ENCODE peak calls at places on chromosome 14, in seven cellular contexts. Z is lower lobe of right lung, G is vagina, C is endothelial cell of umbilical vein, D is ovary, Q is tibial nerve, R is ascending aorta. L is an unnamed sample.

GRCh38 chr14:61477845-61478438 is 156.6 kb downstream of the PRKCH start:
- DNase-seq in Q (no peak), D (peak; percentile 52), R (peak; percentile 94), Z (peak; percentile 89), C (peak; percentile 79), G (no peak), L (peak; percentile 95)

GRCh38 chr14:70317969-70318634 is 41.4 kb downstream of the COX16 start:
- DNase-seq in R (no peak), D (no peak), G (no peak), C (peak; percentile 35), Z (no peak), Q (no peak), L (peak; percentile 27)

GRCh38 chr14:52901357-52901980 is 49.4 kb downstream of the FERMT2 start:
- DNase-seq in G (no peak), Q (no peak), C (no peak), D (no peak), Z (no peak), R (no peak), L (no peak)

GRCh38 chr14:61476737-61477410 is 155.5 kb downstream of the PRKCH start:
- DNase-seq in Q (peak; percentile 82), D (no peak), G (no peak), C (peak; percentile 100), Z (no peak), R (peak; percentile 91), L (peak; percentile 71)

GRCh38 chr14:96297000-96297399 is 41.0 kb downstream of the BDKRB1 start:
- DNase-seq in Q (no peak), C (peak; percentile 22), D (no peak), R (no peak), G (no peak), Z (no peak), L (no peak)

GRCh38 chr14:58488550-58488949 is 61.0 kb downstream of the KIAA0586 start:
- DNase-seq in Q (no peak), D (no peak), G (no peak), R (no peak), Z (no peak), C (peak; percentile 46), L (peak; percentile 11)

GRCh38 chr14:101473045-101473729 is 88.1 kb upstream of the DIO3 start:
- DNase-seq in D (no peak), R (no peak), Z (no peak), G (no peak), Q (no peak), C (no peak), L (no peak)

GRCh38 chr14:52650774-52651173 is 44.6 kb downstream of the ERO1A start:
- DNase-seq in C (no peak), Q (no peak), Z (no peak), R (no peak), D (no peak), G (no peak), L (no peak)

GRCh38 chr14:101721951-101722661 is 39.4 kb upstream of the PPP2R5C start:
- DNase-seq in Z (no peak), D (no peak), C (peak; percentile 80), G (peak; percentile 93), R (peak; percentile 73), Q (no peak), L (no peak)

GRCh38 chr14:76953196-76953945 is 75.1 kb downstream of the IRF2BPL start:
- DNase-seq in G (no peak), Q (peak; percentile 49), C (peak; percentile 72), R (peak; percentile 84), Z (peak; percentile 82), D (peak; percentile 77), L (peak; percentile 85)

GRCh38 chr14:37579250-37579649 is 15.8 kb downstream of the FOXA1 start:
- DNase-seq in G (no peak), D (no peak), Z (no peak), C (no peak), R (no peak), Q (no peak), L (no peak)

GRCh38 chr14:105483300-105484068 is 3.2 kb upstream of the CRIP1 start:
- DNase-seq in G (no peak), C (no peak), Q (no peak), Z (no peak), D (no peak), R (no peak), L (no peak)

GRCh38 chr14:105480165-105480564 is 5.5 kb downstream of the CRIP2 start:
- DNase-seq in G (no peak), Q (no peak), C (no peak), R (no peak), Z (no peak), D (peak; percentile 45), L (no peak)

GRCh38 chr14:105482486-105483110 is 4.1 kb upstream of the CRIP1 start:
- DNase-seq in D (no peak), C (no peak), G (no peak), R (no peak), Z (no peak), Q (no peak), L (no peak)

GRCh38 chr14:105480807-105481801 is 5.6 kb upstream of the CRIP1 start:
- DNase-seq in D (peak; percentile 92), C (peak; percentile 93), Z (peak; percentile 92), G (no peak), Q (peak; percentile 96), R (peak; percentile 97), L (peak; percentile 79)

GRCh38 chr14:105481886-105482454 is 4.7 kb upstream of the CRIP1 start:
- DNase-seq in D (peak; percentile 90), Q (peak; percentile 97), Z (peak; percentile 97), C (peak; percentile 97), G (no peak), R (peak; percentile 99), L (peak; percentile 94)
- TF ChIP-seq CTCF in D (peak; percentile 22), Q (peak; percentile 31), Z (no peak), C (no peak), G (peak; percentile 12), R (no peak), L (no peak)

DNA sequence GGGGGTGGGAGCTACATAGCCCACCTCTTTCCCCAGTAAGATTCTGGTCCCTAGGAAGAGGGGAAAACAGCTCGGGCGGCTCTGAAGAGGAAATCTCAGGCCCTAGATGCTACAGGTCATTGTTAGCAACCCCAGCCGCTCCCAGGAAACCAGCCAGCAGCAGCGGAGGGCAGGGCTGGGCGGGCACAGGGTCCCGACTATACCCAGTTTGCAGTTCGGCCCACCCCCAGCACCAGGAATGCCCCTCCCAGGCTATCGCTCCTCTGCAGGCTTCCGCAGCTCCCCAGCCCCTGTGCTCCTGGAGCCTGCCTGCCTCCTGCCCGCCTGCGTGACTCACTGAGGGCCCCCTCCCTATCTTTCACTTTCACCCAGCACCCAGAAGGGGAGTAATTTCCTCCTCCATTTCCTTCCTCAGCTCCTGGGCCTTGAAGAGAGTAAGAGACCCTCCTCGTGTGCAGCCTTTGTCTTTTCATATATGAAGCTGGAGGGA is 27.2 kb upstream of the PNMA1 start:
- DNase-seq in C (peak; percentile 97), Q (peak; percentile 44), G (no peak), Z (peak; percentile 84), D (peak; percentile 71), R (peak; percentile 88), L (peak; percentile 84)
- H3K4me3 ChIP-seq in C (peak overlapping the region; percentile 31), Q (peak overlapping the region; percentile 11), G (peak overlapping the region; percentile 39), Z (peak overlapping the region; percentile 39), D (peak overlapping the region; percentile 24), R (peak overlapping the region; percentile 34), L (peak overlapping the region; percentile 46)

DNA sequence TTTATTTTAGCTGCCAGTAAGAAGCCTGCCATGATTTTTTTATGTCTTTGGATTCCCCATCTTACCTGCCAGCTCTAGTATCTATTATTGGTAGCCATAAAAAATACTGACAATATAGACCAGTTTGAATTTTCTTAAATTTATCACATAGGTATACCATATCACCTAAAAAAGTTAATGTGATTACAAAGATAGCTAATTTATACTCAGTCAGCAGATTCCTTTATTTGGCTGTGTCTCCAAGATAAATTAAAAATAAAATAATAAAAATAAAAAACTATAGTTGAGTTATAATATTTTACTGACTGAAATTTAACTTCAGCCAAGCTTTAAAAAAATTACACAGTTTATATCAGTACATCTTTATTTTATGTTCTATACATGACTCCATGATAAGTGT is 128.3 kb downstream of the GPHN start:
- DNase-seq in C (no peak), Q (no peak), G (no peak), Z (no peak), R (no peak), D (no peak), L (no peak)
- H3K27me3 ChIP-seq in C (no peaks in the 10 kb centered on the region), Q (no peaks in the 10 kb centered on the region), G (no peaks in the 10 kb centered on the region), Z (no peaks in the 10 kb centered on the region), R (no peaks in the 10 kb centered on the region), D (no peaks in the 10 kb centered on the region), L (no peaks in the 10 kb centered on the region)

GRCh38 chr14:25436906-25437305 is 387.0 kb upstream of the STXBP6 start:
- DNase-seq in Q (no peak), C (no peak), D (no peak), Z (no peak), R (no peak), G (no peak), L (no peak)

GRCh38 chr14:25430808-25431207 is 380.9 kb upstream of the STXBP6 start:
- DNase-seq in R (no peak), Z (no peak), Q (no peak), C (no peak), D (no peak), G (no peak), L (no peak)

DNA sequence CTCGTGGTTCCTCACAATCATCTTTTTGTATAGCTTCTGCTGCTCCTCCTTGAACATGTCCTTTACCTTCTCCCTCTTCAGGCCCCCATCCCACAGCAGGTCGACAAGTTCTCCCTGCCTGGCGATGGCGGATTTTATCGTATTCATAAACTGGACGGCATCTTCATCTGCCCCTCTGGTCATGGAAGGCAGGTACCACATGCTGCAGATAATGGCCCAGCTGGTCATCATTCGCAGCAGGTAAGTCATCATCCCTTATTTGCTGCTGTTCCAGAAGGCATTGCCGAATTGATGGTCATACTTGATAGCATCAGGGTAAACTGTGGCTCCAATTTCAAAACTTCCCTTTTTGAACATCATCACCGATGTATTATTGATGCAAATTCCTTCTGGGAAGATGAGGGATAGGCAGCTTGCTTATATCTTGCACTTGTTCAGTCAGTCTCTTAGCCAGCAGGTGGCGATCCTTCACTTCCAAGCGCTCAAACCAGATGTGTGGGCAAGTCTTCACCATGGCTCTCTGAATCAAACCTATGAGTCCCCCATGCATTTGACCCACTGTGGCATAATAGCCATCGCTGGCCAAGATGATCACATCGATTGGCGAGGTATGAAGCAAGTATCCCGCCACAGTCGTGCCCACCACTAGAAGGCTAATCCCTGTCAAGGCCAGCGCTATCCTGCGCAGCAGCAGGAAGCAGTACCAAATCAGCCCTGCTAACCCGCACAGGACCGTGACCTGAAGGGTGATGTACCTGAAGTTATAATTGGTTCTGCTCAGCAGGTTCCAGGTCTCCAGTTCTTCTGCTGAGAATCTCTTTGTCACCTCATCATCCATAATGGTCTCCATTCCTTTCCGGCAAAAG is 381.5 kb upstream of the STXBP6 start:
- DNase-seq in Q (peak; percentile 9), C (no peak), D (no peak), Z (no peak), R (no peak), G (no peak), L (peak; percentile 35)
- TF ChIP-seq CTCF in Q (no peak), C (no peak), D (no peak), Z (peak; percentile 11), R (no peak), G (no peak), L (peak; percentile 34)

DNA sequence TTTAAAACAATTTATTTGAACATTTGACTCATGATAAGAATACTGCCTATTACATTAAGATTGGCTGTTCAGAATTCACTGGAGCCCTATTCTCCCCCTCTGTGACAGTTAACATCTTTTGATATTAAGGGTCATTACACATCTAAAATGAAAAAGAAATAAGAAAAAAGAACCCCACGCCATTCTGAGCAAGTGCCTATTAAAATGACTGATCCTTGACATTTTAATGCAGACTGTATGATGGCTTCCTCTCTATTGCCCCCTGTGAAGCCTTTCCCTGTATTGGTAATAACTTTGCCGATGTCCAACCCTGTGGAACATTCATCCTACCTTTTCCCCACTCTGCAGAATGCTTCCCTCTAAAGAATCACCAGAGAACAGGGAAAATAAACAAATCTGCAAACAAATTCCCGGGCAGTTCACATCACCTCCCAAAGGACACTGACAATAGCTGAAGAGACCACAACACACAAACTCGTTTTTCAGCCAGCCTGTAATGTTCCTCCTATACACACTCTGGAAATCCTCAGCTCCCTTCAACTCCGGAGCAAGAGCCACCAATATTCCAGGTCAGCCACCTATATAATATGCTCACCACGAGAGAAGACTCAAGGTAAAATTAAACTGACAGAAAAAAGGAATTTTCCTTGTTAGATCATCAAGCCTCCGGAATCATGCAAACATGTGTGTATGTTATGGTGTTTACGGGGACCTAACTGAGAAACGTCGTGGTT is 2.1 kb downstream of the NIN start:
- DNase-seq in R (no peak), D (no peak), Q (no peak), G (no peak), Z (no peak), C (no peak), L (no peak)
- H3K4me3 ChIP-seq in R (no peak overlapping the region), D (no peak overlapping the region), Q (no peak overlapping the region), G (no peak overlapping the region), Z (peak overlapping the region; percentile 75), C (peak overlapping the region; percentile 56), L (no peak overlapping the region)

L was measured in adrenal gland.